ENCODE peak calls at places on chromosomes 13 and 19, in ten cellular contexts. One of them, this sample, is unnamed.

GRCh38 chr13:109790951-109791605 is 4.7 kb upstream of the IRS2 start:
- DNase-seq in astrocyte of the spinal cord: peak
- DNase-seq in NCI-H2081: no peak
- DNase-seq in pancreas: no peak
- DNase-seq in effector CD4-positive, alpha-beta T cell: peak
- DNase-seq in mesenchymal stem cell: peak
- DNase-seq in fibroblast of pulmonary artery: peak
- DNase-seq in left cardiac atrium: no peak
- DNase-seq in tibial artery: no peak
- DNase-seq in psoas muscle: no peak
- DNase-seq in this sample: no peak

GRCh38 chr13:96621634-96622033 is 372.6 kb downstream of the OXGR1 start:
- DNase-seq in astrocyte of the spinal cord: no peak
- DNase-seq in NCI-H2081: peak
- DNase-seq in pancreas: no peak
- DNase-seq in effector CD4-positive, alpha-beta T cell: no peak
- DNase-seq in mesenchymal stem cell: no peak
- DNase-seq in fibroblast of pulmonary artery: no peak
- DNase-seq in left cardiac atrium: no peak
- DNase-seq in tibial artery: no peak
- DNase-seq in psoas muscle: no peak
- DNase-seq in this sample: no peak

GRCh38 chr19:54307389-54307788 is 5.6 kb downstream of the LILRA5 start:
- DNase-seq in astrocyte of the spinal cord: no peak
- DNase-seq in NCI-H2081: no peak
- DNase-seq in pancreas: no peak
- DNase-seq in effector CD4-positive, alpha-beta T cell: no peak
- DNase-seq in mesenchymal stem cell: no peak
- DNase-seq in fibroblast of pulmonary artery: no peak
- DNase-seq in left cardiac atrium: no peak
- DNase-seq in tibial artery: no peak
- DNase-seq in psoas muscle: no peak
- DNase-seq in this sample: no peak

GRCh38 chr19:17681505-17682125 is 6.5 kb downstream of the UNC13A start:
- DNase-seq in astrocyte of the spinal cord: peak
- DNase-seq in NCI-H2081: no peak
- DNase-seq in pancreas: no peak
- DNase-seq in effector CD4-positive, alpha-beta T cell: no peak
- DNase-seq in mesenchymal stem cell: peak
- DNase-seq in fibroblast of pulmonary artery: peak
- DNase-seq in left cardiac atrium: peak
- DNase-seq in tibial artery: no peak
- DNase-seq in psoas muscle: no peak
- DNase-seq in this sample: no peak

GRCh38 chr13:34019870-34020269 is 201.9 kb downstream of the RFC3 start:
- DNase-seq in astrocyte of the spinal cord: peak
- DNase-seq in NCI-H2081: no peak
- DNase-seq in pancreas: no peak
- DNase-seq in effector CD4-positive, alpha-beta T cell: no peak
- DNase-seq in mesenchymal stem cell: no peak
- DNase-seq in fibroblast of pulmonary artery: no peak
- DNase-seq in left cardiac atrium: no peak
- DNase-seq in tibial artery: no peak
- DNase-seq in psoas muscle: no peak
- DNase-seq in this sample: no peak

GRCh38 chr19:35124098-35125060 is 8.8 kb downstream of the FXYD3 start:
- DNase-seq in astrocyte of the spinal cord: peak
- DNase-seq in NCI-H2081: peak
- DNase-seq in pancreas: peak
- DNase-seq in effector CD4-positive, alpha-beta T cell: peak
- DNase-seq in mesenchymal stem cell: no peak
- DNase-seq in fibroblast of pulmonary artery: peak
- DNase-seq in left cardiac atrium: peak
- DNase-seq in tibial artery: peak
- DNase-seq in psoas muscle: peak
- DNase-seq in this sample: peak

GRCh38 chr13:98370261-98370660 is 193.2 kb upstream of the RNF113B start:
- DNase-seq in astrocyte of the spinal cord: no peak
- DNase-seq in NCI-H2081: no peak
- DNase-seq in pancreas: no peak
- DNase-seq in effector CD4-positive, alpha-beta T cell: no peak
- DNase-seq in mesenchymal stem cell: no peak
- DNase-seq in fibroblast of pulmonary artery: no peak
- DNase-seq in left cardiac atrium: no peak
- DNase-seq in tibial artery: no peak
- DNase-seq in psoas muscle: no peak
- DNase-seq in this sample: no peak

GRCh38 chr13:73850104-73850898 is 283.9 kb downstream of the KLF12 start:
- DNase-seq in astrocyte of the spinal cord: no peak
- DNase-seq in NCI-H2081: no peak
- DNase-seq in pancreas: no peak
- DNase-seq in effector CD4-positive, alpha-beta T cell: no peak
- DNase-seq in mesenchymal stem cell: no peak
- DNase-seq in fibroblast of pulmonary artery: no peak
- DNase-seq in left cardiac atrium: no peak
- DNase-seq in tibial artery: no peak
- DNase-seq in psoas muscle: no peak
- DNase-seq in this sample: no peak

GRCh38 chr13:51910508-51910907 is 48.7 kb downstream of the CCDC70 start:
- DNase-seq in astrocyte of the spinal cord: no peak
- DNase-seq in NCI-H2081: no peak
- DNase-seq in pancreas: no peak
- DNase-seq in effector CD4-positive, alpha-beta T cell: no peak
- DNase-seq in mesenchymal stem cell: no peak
- DNase-seq in fibroblast of pulmonary artery: no peak
- DNase-seq in left cardiac atrium: no peak
- DNase-seq in tibial artery: no peak
- DNase-seq in psoas muscle: no peak
- DNase-seq in this sample: no peak

GRCh38 chr13:106113796-106114195 is 421.7 kb downstream of the EFNB2 start:
- DNase-seq in astrocyte of the spinal cord: no peak
- DNase-seq in NCI-H2081: no peak
- DNase-seq in pancreas: no peak
- DNase-seq in effector CD4-positive, alpha-beta T cell: no peak
- DNase-seq in mesenchymal stem cell: no peak
- DNase-seq in fibroblast of pulmonary artery: no peak
- DNase-seq in left cardiac atrium: no peak
- DNase-seq in tibial artery: no peak
- DNase-seq in psoas muscle: no peak
- DNase-seq in this sample: no peak

GRCh38 chr13:96460571-96460970 is 370.7 kb downstream of the HS6ST3 start:
- DNase-seq in astrocyte of the spinal cord: no peak
- DNase-seq in NCI-H2081: peak
- DNase-seq in pancreas: peak
- DNase-seq in effector CD4-positive, alpha-beta T cell: no peak
- DNase-seq in mesenchymal stem cell: no peak
- DNase-seq in fibroblast of pulmonary artery: peak
- DNase-seq in left cardiac atrium: no peak
- DNase-seq in tibial artery: no peak
- DNase-seq in psoas muscle: no peak
- DNase-seq in this sample: no peak

GRCh38 chr19:4369888-4370260 is 26.5 kb downstream of the MPND start:
- DNase-seq in astrocyte of the spinal cord: peak
- DNase-seq in NCI-H2081: no peak
- DNase-seq in pancreas: no peak
- DNase-seq in effector CD4-positive, alpha-beta T cell: peak
- DNase-seq in mesenchymal stem cell: peak
- DNase-seq in fibroblast of pulmonary artery: no peak
- DNase-seq in left cardiac atrium: no peak
- DNase-seq in tibial artery: no peak
- DNase-seq in psoas muscle: peak
- DNase-seq in this sample: no peak

GRCh38 chr19:3080281-3080680 is 13.9 kb upstream of the GNA11 start:
- DNase-seq in astrocyte of the spinal cord: peak
- DNase-seq in NCI-H2081: no peak
- DNase-seq in pancreas: no peak
- DNase-seq in effector CD4-positive, alpha-beta T cell: no peak
- DNase-seq in mesenchymal stem cell: no peak
- DNase-seq in fibroblast of pulmonary artery: no peak
- DNase-seq in left cardiac atrium: peak
- DNase-seq in tibial artery: no peak
- DNase-seq in psoas muscle: no peak
- DNase-seq in this sample: peak

GRCh38 chr13:112928958-112929777 is 39.8 kb upstream of the MCF2L start:
- DNase-seq in astrocyte of the spinal cord: peak
- DNase-seq in NCI-H2081: peak
- DNase-seq in pancreas: no peak
- DNase-seq in effector CD4-positive, alpha-beta T cell: no peak
- DNase-seq in mesenchymal stem cell: peak
- DNase-seq in fibroblast of pulmonary artery: peak
- DNase-seq in left cardiac atrium: no peak
- DNase-seq in tibial artery: no peak
- DNase-seq in psoas muscle: no peak
- DNase-seq in this sample: no peak

GRCh38 chr19:1884291-1884718 is 991 bp downstream of the ABHD17A start:
- DNase-seq in astrocyte of the spinal cord: no peak
- DNase-seq in NCI-H2081: no peak
- DNase-seq in pancreas: no peak
- DNase-seq in effector CD4-positive, alpha-beta T cell: no peak
- DNase-seq in mesenchymal stem cell: no peak
- DNase-seq in fibroblast of pulmonary artery: no peak
- DNase-seq in left cardiac atrium: no peak
- DNase-seq in tibial artery: no peak
- DNase-seq in psoas muscle: no peak
- DNase-seq in this sample: no peak

GRCh38 chr19:45508681-45508930 is 1.3 kb downstream of the VASP start:
- DNase-seq in astrocyte of the spinal cord: no peak
- DNase-seq in NCI-H2081: no peak
- DNase-seq in pancreas: no peak
- DNase-seq in effector CD4-positive, alpha-beta T cell: no peak
- DNase-seq in mesenchymal stem cell: peak
- DNase-seq in fibroblast of pulmonary artery: no peak
- DNase-seq in left cardiac atrium: no peak
- DNase-seq in tibial artery: no peak
- DNase-seq in psoas muscle: no peak
- DNase-seq in this sample: no peak

GRCh38 chr13:34469212-34469983 is 472.7 kb upstream of the NBEA start:
- DNase-seq in astrocyte of the spinal cord: peak
- DNase-seq in NCI-H2081: peak
- DNase-seq in pancreas: no peak
- DNase-seq in effector CD4-positive, alpha-beta T cell: no peak
- DNase-seq in mesenchymal stem cell: peak
- DNase-seq in fibroblast of pulmonary artery: peak
- DNase-seq in left cardiac atrium: no peak
- DNase-seq in tibial artery: no peak
- DNase-seq in psoas muscle: no peak
- DNase-seq in this sample: no peak

GRCh38 chr13:104900186-104900817 is 1635.2 kb downstream of the EFNB2 start:
- DNase-seq in astrocyte of the spinal cord: peak
- DNase-seq in NCI-H2081: no peak
- DNase-seq in pancreas: no peak
- DNase-seq in effector CD4-positive, alpha-beta T cell: no peak
- DNase-seq in mesenchymal stem cell: no peak
- DNase-seq in fibroblast of pulmonary artery: peak
- DNase-seq in left cardiac atrium: no peak
- DNase-seq in tibial artery: no peak
- DNase-seq in psoas muscle: no peak
- DNase-seq in this sample: no peak

GRCh38 chr19:29523568-29523967 is 2.2 kb upstream of the VSTM2B start:
- DNase-seq in astrocyte of the spinal cord: no peak
- DNase-seq in NCI-H2081: no peak
- DNase-seq in pancreas: no peak
- DNase-seq in effector CD4-positive, alpha-beta T cell: no peak
- DNase-seq in mesenchymal stem cell: no peak
- DNase-seq in fibroblast of pulmonary artery: no peak
- DNase-seq in left cardiac atrium: no peak
- DNase-seq in tibial artery: no peak
- DNase-seq in psoas muscle: no peak
- DNase-seq in this sample: no peak

GRCh38 chr19:46849610-46850009 is 1.0 kb downstream of the AP2S1 start:
- DNase-seq in astrocyte of the spinal cord: no peak
- DNase-seq in NCI-H2081: no peak
- DNase-seq in pancreas: no peak
- DNase-seq in effector CD4-positive, alpha-beta T cell: no peak
- DNase-seq in mesenchymal stem cell: peak
- DNase-seq in fibroblast of pulmonary artery: no peak
- DNase-seq in left cardiac atrium: no peak
- DNase-seq in tibial artery: no peak
- DNase-seq in psoas muscle: no peak
- DNase-seq in this sample: no peak

GRCh38 chr19:5593963-5594255 is 26.2 kb upstream of the TINCR start:
- DNase-seq in astrocyte of the spinal cord: no peak
- DNase-seq in NCI-H2081: no peak
- DNase-seq in pancreas: no peak
- DNase-seq in effector CD4-positive, alpha-beta T cell: no peak
- DNase-seq in mesenchymal stem cell: no peak
- DNase-seq in fibroblast of pulmonary artery: no peak
- DNase-seq in left cardiac atrium: no peak
- DNase-seq in tibial artery: no peak
- DNase-seq in psoas muscle: peak
- DNase-seq in this sample: no peak

GRCh38 chr13:56861472-56861871 is 279.2 kb upstream of the PRR20A start:
- DNase-seq in astrocyte of the spinal cord: peak
- DNase-seq in NCI-H2081: no peak
- DNase-seq in pancreas: no peak
- DNase-seq in effector CD4-positive, alpha-beta T cell: no peak
- DNase-seq in mesenchymal stem cell: peak
- DNase-seq in fibroblast of pulmonary artery: peak
- DNase-seq in left cardiac atrium: no peak
- DNase-seq in tibial artery: no peak
- DNase-seq in psoas muscle: no peak
- DNase-seq in this sample: no peak

GRCh38 chr19:4016486-4016885 is 8.9 kb downstream of the PIAS4 start:
- DNase-seq in astrocyte of the spinal cord: no peak
- DNase-seq in NCI-H2081: no peak
- DNase-seq in pancreas: peak
- DNase-seq in effector CD4-positive, alpha-beta T cell: no peak
- DNase-seq in mesenchymal stem cell: no peak
- DNase-seq in fibroblast of pulmonary artery: no peak
- DNase-seq in left cardiac atrium: no peak
- DNase-seq in tibial artery: no peak
- DNase-seq in psoas muscle: no peak
- DNase-seq in this sample: no peak

GRCh38 chr13:46562152-46562551 is 9.2 kb downstream of the LRCH1 start:
- DNase-seq in astrocyte of the spinal cord: no peak
- DNase-seq in NCI-H2081: no peak
- DNase-seq in pancreas: no peak
- DNase-seq in effector CD4-positive, alpha-beta T cell: no peak
- DNase-seq in mesenchymal stem cell: no peak
- DNase-seq in fibroblast of pulmonary artery: no peak
- DNase-seq in left cardiac atrium: no peak
- DNase-seq in tibial artery: no peak
- DNase-seq in psoas muscle: no peak
- DNase-seq in this sample: no peak

GRCh38 chr13:44132710-44133109 is 240.9 kb upstream of the SERP2 start:
- DNase-seq in astrocyte of the spinal cord: peak
- DNase-seq in NCI-H2081: no peak
- DNase-seq in pancreas: peak
- DNase-seq in effector CD4-positive, alpha-beta T cell: no peak
- DNase-seq in mesenchymal stem cell: peak
- DNase-seq in fibroblast of pulmonary artery: peak
- DNase-seq in left cardiac atrium: peak
- DNase-seq in tibial artery: peak
- DNase-seq in psoas muscle: peak
- DNase-seq in this sample: peak

GRCh38 chr13:48014359-48014758 is 13.3 kb upstream of the SUCLA2 start:
- DNase-seq in astrocyte of the spinal cord: no peak
- DNase-seq in NCI-H2081: no peak
- DNase-seq in pancreas: no peak
- DNase-seq in effector CD4-positive, alpha-beta T cell: no peak
- DNase-seq in mesenchymal stem cell: no peak
- DNase-seq in fibroblast of pulmonary artery: no peak
- DNase-seq in left cardiac atrium: no peak
- DNase-seq in tibial artery: no peak
- DNase-seq in psoas muscle: no peak
- DNase-seq in this sample: no peak

GRCh38 chr13:112837371-112838037 is 131.5 kb upstream of the MCF2L start:
- DNase-seq in astrocyte of the spinal cord: no peak
- DNase-seq in NCI-H2081: no peak
- DNase-seq in pancreas: no peak
- DNase-seq in effector CD4-positive, alpha-beta T cell: no peak
- DNase-seq in mesenchymal stem cell: no peak
- DNase-seq in fibroblast of pulmonary artery: peak
- DNase-seq in left cardiac atrium: peak
- DNase-seq in tibial artery: no peak
- DNase-seq in psoas muscle: no peak
- DNase-seq in this sample: no peak

GRCh38 chr19:46955114-46955812 is 64.4 kb upstream of the NPAS1 start:
- DNase-seq in astrocyte of the spinal cord: no peak
- DNase-seq in NCI-H2081: no peak
- DNase-seq in pancreas: no peak
- DNase-seq in effector CD4-positive, alpha-beta T cell: peak
- DNase-seq in mesenchymal stem cell: peak
- DNase-seq in fibroblast of pulmonary artery: peak
- DNase-seq in left cardiac atrium: no peak
- DNase-seq in tibial artery: no peak
- DNase-seq in psoas muscle: no peak
- DNase-seq in this sample: no peak